ENCODE peak calls at places on chromosomes 11 and 22, in four cellular contexts. F is NCI-H1417; N is CD4-positive, CD25-positive, alpha-beta regulatory T cell; W is bronchial epithelial cell. P is an unnamed sample.

GRCh38 chr22:42642801-42643631 is 2.6 kb upstream of the ATP5MGL start:
- DNase-seq in F (no peak), W (no peak), N (no peak), P (no peak)

GRCh38 chr11:8658210-8658968 is 24.1 kb downstream of the TRIM66 start:
- DNase-seq in F (peak; percentile 54), W (no peak), N (no peak), P (no peak)

GRCh38 chr11:83655996-83656395 is 369.8 kb upstream of the CCDC90B start:
- DNase-seq in W (no peak), F (no peak), N (no peak), P (no peak)

GRCh38 chr22:47209547-47210023 is 447.1 kb downstream of the TBC1D22A start:
- DNase-seq in N (no peak), F (no peak), W (no peak), P (no peak)

GRCh38 chr11:6576471-6577373 is 26.7 kb downstream of the RRP8 start:
- DNase-seq in N (no peak), W (no peak), F (no peak), P (peak; percentile 63)

GRCh38 chr11:62146476-62147200 is 22.8 kb downstream of the INCENP start:
- DNase-seq in N (no peak), F (no peak), W (no peak), P (no peak)

GRCh38 chr11:45580399-45580798 is 85.0 kb downstream of the CHST1 start:
- DNase-seq in N (no peak), F (no peak), W (peak; percentile 10), P (no peak)

GRCh38 chr11:73206751-73207280 is 11.3 kb upstream of the P2RY2 start:
- DNase-seq in N (no peak), F (no peak), W (peak; percentile 48), P (no peak)

GRCh38 chr22:46300491-46300890 is 3.8 kb downstream of the GTSE1 start:
- DNase-seq in W (no peak), F (no peak), N (no peak), P (no peak)

GRCh38 chr11:16217631-16218030 is 138.7 kb downstream of the SOX6 start:
- DNase-seq in F (no peak), W (no peak), N (no peak), P (no peak)

GRCh38 chr11:19349340-19350025 is 108.7 kb upstream of the E2F8 start:
- DNase-seq in F (no peak), N (no peak), W (no peak), P (no peak)

GRCh38 chr22:29633514-29634312 is 30.3 kb downstream of the NF2 start:
- DNase-seq in N (no peak), F (no peak), W (peak; percentile 69), P (no peak)

GRCh38 chr11:44079376-44079775 is 13.3 kb downstream of the ACCS start:
- DNase-seq in W (no peak), F (no peak), N (no peak), P (no peak)

GRCh38 chr11:1629326-1630185 is at the start of gene KRTAP5-5:
- DNase-seq in W (no peak), F (no peak), N (no peak), P (no peak)

GRCh38 chr11:4019891-4020290 is 74.7 kb upstream of the RRM1 start:
- DNase-seq in N (no peak), F (no peak), W (no peak), P (peak; percentile 18)

GRCh38 chr11:93741882-93742226 is 382 bp downstream of the C11orf54 start:
- DNase-seq in W (peak; percentile 70), N (no peak), F (no peak), P (peak; percentile 50)

GRCh38 chr11:78365381-78365792 is 52.2 kb downstream of the GAB2 start:
- DNase-seq in W (peak; percentile 15), F (no peak), N (no peak), P (peak; percentile 33)

GRCh38 chr11:10302294-10302743 is 2.6 kb upstream of the ADM start:
- DNase-seq in F (no peak), N (no peak), W (no peak), P (no peak)

GRCh38 chr11:13831707-13832106 is 130.8 kb upstream of the SPON1 start:
- DNase-seq in W (no peak), N (no peak), F (no peak), P (no peak)

GRCh38 chr22:39135092-39135896 is 17.2 kb downstream of the CBX7 start:
- DNase-seq in W (no peak), N (no peak), F (peak; percentile 6), P (peak; percentile 28)

GRCh38 chr22:22404598-22405284 is 103.8 kb downstream of the ZNF280B start:
- DNase-seq in W (no peak), F (no peak), N (no peak), P (no peak)

GRCh38 chr11:111983187-111983986 is 41.8 kb upstream of the DLAT start:
- DNase-seq in W (peak; percentile 78), N (no peak), F (no peak), P (no peak)

GRCh38 chr11:6962673-6963072 is 36.4 kb downstream of the ZNF215 start:
- DNase-seq in N (no peak), F (no peak), W (no peak), P (no peak)

GRCh38 chr11:120142072-120142423 is 4.1 kb upstream of the TRIM29 start:
- DNase-seq in N (no peak), F (no peak), W (no peak), P (no peak)

GRCh38 chr22:20205964-20206708 is 55.3 kb upstream of the CCDC188 start:
- DNase-seq in N (peak; percentile 32), F (no peak), W (peak; percentile 77), P (peak; percentile 34)

GRCh38 chr11:67468056-67468455 is 995 bp downstream of the TMEM134 start:
- DNase-seq in F (peak; percentile 30), N (no peak), W (peak; percentile 86), P (no peak)

GRCh38 chr11:2684581-2684980 is 15.2 kb downstream of the KCNQ1OT1 start:
- DNase-seq in N (no peak), W (no peak), F (no peak), P (no peak)

GRCh38 chr22:50329236-50329635 is 2.4 kb upstream of the DENND6B start:
- DNase-seq in N (no peak), F (no peak), W (peak; percentile 77), P (peak; percentile 77)

GRCh38 chr11:117193130-117194020 is 5.8 kb upstream of the TAGLN start:
- DNase-seq in F (no peak), N (no peak), W (no peak), P (no peak)

GRCh38 chr11:70523384-70524095 is 125.2 kb downstream of the CTTN start:
- DNase-seq in F (no peak), W (no peak), N (no peak), P (no peak)

GRCh38 chr22:29660021-29660420 is 56.6 kb downstream of the NF2 start:
- DNase-seq in F (no peak), W (no peak), N (no peak), P (no peak)

GRCh38 chr11:118046051-118046963 is 30.6 kb upstream of the TMPRSS4 start:
- DNase-seq in W (peak; percentile 27), F (no peak), N (peak; percentile 20), P (no peak)

GRCh38 chr11:75344761-75345454 is 6.6 kb downstream of the ARRB1 start:
- DNase-seq in F (no peak), W (peak; percentile 32), N (no peak), P (no peak)

GRCh38 chr11:34468209-34468841 is 29.6 kb downstream of the CAT start:
- DNase-seq in N (no peak), W (peak; percentile 43), F (no peak), P (peak; percentile 36)

GRCh38 chr22:47175151-47175760 is 412.8 kb downstream of the TBC1D22A start:
- DNase-seq in F (no peak), N (no peak), W (no peak), P (no peak)

GRCh38 chr11:60927061-60927592 is 2.9 kb downstream of the TMEM132A start:
- DNase-seq in F (no peak), W (no peak), N (no peak), P (no peak)